ENCODE peak calls at places on chromosomes 12 and 14, in six cellular contexts. A is PC-9, Z is RWPE2, P is mesendoderm, L is right lobe of liver, T is mucosa of descending colon. I is an unnamed sample.

GRCh38 chr12:116718578-116719454 is 19.1 kb downstream of the SPRING1 start:
- DNase-seq in T (no peak), P (no peak), A (peak; percentile 65), L (no peak), Z (no peak), I (no peak)

GRCh38 chr14:100568998-100569733 is 18.1 kb downstream of the BEGAIN start:
- DNase-seq in Z (no peak), T (no peak), L (no peak), A (no peak), P (no peak), I (no peak)

GRCh38 chr14:52723514-52724359 is 6.2 kb upstream of the STYX start:
- DNase-seq in T (no peak), A (no peak), Z (no peak), L (no peak), P (no peak), I (no peak)

GRCh38 chr14:61103541-61104339 is 122.7 kb downstream of the SLC38A6 start:
- DNase-seq in A (peak; percentile 85), T (peak; percentile 15), L (no peak), Z (peak; percentile 92), P (peak; percentile 93), I (no peak)

GRCh38 chr14:106625181-106625580 is 1098.8 kb downstream of the TMEM121 start:
- DNase-seq in T (no peak), A (no peak), Z (no peak), P (no peak), L (no peak), I (no peak)

GRCh38 chr14:26138764-26139445 is 458.9 kb downstream of the NOVA1 start:
- DNase-seq in P (no peak), T (no peak), L (no peak), A (no peak), Z (no peak), I (no peak)

GRCh38 chr12:59046763-59047534 is 126.6 kb upstream of the LRIG3 start:
- DNase-seq in T (no peak), L (no peak), P (no peak), A (no peak), Z (peak; percentile 45), I (no peak)

GRCh38 chr12:118549506-118550109 is 173.3 kb downstream of the SUDS3 start:
- DNase-seq in A (no peak), L (no peak), P (peak; percentile 7), T (no peak), Z (no peak), I (no peak)

GRCh38 chr12:57868870-57869609 is 22.5 kb upstream of the CTDSP2 start:
- DNase-seq in L (no peak), Z (no peak), T (no peak), P (no peak), A (no peak), I (peak; percentile 85)

GRCh38 chr14:65840118-65840751 is 427.7 kb downstream of the FUT8 start:
- DNase-seq in T (no peak), L (no peak), Z (no peak), P (no peak), A (no peak), I (no peak)

GRCh38 chr14:78863143-78863542 is 693.0 kb downstream of the NRXN3 start:
- DNase-seq in L (no peak), P (peak; percentile 69), T (peak; percentile 43), A (peak; percentile 46), Z (no peak), I (no peak)

GRCh38 chr14:102351023-102351422 is 11.7 kb downstream of the CINP start:
- DNase-seq in P (no peak), A (peak; percentile 10), Z (no peak), L (no peak), T (no peak), I (no peak)

GRCh38 chr12:2526371-2526770 is 268.4 kb upstream of the FKBP4 start:
- DNase-seq in Z (no peak), A (no peak), L (no peak), P (no peak), T (peak; percentile 56), I (no peak)

GRCh38 chr12:62891805-62892549 is 43.0 kb downstream of the PPM1H start:
- DNase-seq in P (no peak), L (no peak), Z (no peak), T (no peak), A (peak; percentile 77), I (no peak)

GRCh38 chr12:53063708-53064612 is 14.1 kb downstream of the TNS2 start:
- DNase-seq in A (no peak), Z (no peak), P (no peak), T (no peak), L (no peak), I (no peak)

GRCh38 chr12:12051668-12052067 is 19.1 kb upstream of the BCL2L14 start:
- DNase-seq in T (no peak), Z (no peak), A (no peak), P (no peak), L (no peak), I (no peak)

GRCh38 chr12:53172352-53172751 is 8.2 kb upstream of the ZNF740 start:
- DNase-seq in T (no peak), P (no peak), L (peak; percentile 31), A (no peak), Z (no peak), I (peak; percentile 44)

GRCh38 chr12:89663577-89664357 is 44.9 kb downstream of the ATP2B1 start:
- DNase-seq in P (no peak), T (no peak), A (peak; percentile 73), Z (no peak), L (no peak), I (peak; percentile 23)

GRCh38 chr14:67319142-67319541 is 40.5 kb downstream of the ATP6V1D start:
- DNase-seq in T (no peak), Z (no peak), A (peak; percentile 77), P (no peak), L (no peak), I (no peak)

GRCh38 chr14:53996041-53996440 is 39.4 kb upstream of the BMP4 start:
- DNase-seq in T (no peak), P (no peak), A (no peak), Z (no peak), L (no peak), I (no peak)

GRCh38 chr12:55932546-55932919 is 1.6 kb downstream of the DGKA start:
- DNase-seq in A (no peak), P (no peak), L (no peak), T (peak; percentile 58), Z (no peak), I (no peak)

GRCh38 chr12:15558915-15559528 is 230.2 kb downstream of the EPS8 start:
- DNase-seq in L (no peak), T (no peak), Z (no peak), P (no peak), A (no peak), I (no peak)

GRCh38 chr12:9347328-9348127 is 139.3 kb upstream of the PZP start:
- DNase-seq in L (no peak), P (no peak), T (no peak), Z (peak; percentile 48), A (no peak), I (no peak)

GRCh38 chr12:111426341-111427185 is 20.8 kb downstream of the SH2B3 start:
- DNase-seq in T (peak; percentile 66), A (no peak), P (no peak), Z (no peak), L (no peak), I (no peak)
- H3K4me1 ChIP-seq in T (peaks cover 55% of the 10 kb centered on the region), A (peaks cover 32% of the 10 kb centered on the region), P (no peaks in the 10 kb centered on the region), Z (peaks cover 23% of the 10 kb centered on the region), L (peaks cover 15% of the 10 kb centered on the region), I (peaks cover 9% of the 10 kb centered on the region)

GRCh38 chr14:38248629-38249028 is 7.3 kb downstream of the CLEC14A start:
- DNase-seq in L (no peak), Z (no peak), T (no peak), A (no peak), P (peak; percentile 45), I (peak; percentile 21)
- H3K4me3 ChIP-seq in L (no peak overlapping the region), Z (no peak overlapping the region), T (no peak overlapping the region), A (no peak overlapping the region), P (no peak overlapping the region), I (no peak overlapping the region)

DNA sequence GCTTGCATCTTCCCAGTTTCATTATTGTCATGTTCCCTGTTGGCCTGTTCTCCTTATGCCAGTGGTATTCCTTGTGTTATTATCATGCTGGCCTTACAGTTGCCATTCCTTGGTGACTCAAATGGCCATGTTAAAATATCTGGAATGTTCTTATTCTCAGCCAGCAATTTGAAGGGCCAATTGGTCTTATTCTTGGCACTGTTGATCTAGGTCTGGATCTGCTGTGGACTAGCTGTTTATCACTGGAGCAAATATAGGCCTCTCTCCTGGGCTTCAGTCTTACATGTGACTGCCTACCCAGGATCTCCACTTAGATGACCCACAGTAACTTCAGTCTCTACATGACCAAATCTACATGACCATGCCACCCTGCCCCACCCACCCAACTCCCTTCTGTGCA is 5.4 kb downstream of the CIPC start:
- DNase-seq in L (no peak), P (no peak), A (no peak), T (no peak), Z (no peak), I (no peak)
- H3K4me1 ChIP-seq in L (no peaks in the 10 kb centered on the region), P (peaks cover 10% of the 10 kb centered on the region), A (peaks cover 11% of the 10 kb centered on the region), T (peaks cover 41% of the 10 kb centered on the region), Z (peaks cover 8% of the 10 kb centered on the region), I (peaks cover 3% of the 10 kb centered on the region)

GRCh38 chr14:22845103-22845394 is 8.7 kb downstream of the MMP14 start:
- DNase-seq in A (no peak), L (no peak), P (no peak), T (no peak), Z (no peak), I (no peak)

GRCh38 chr14:22845821-22846625 is 9.6 kb downstream of the MMP14 start:
- DNase-seq in P (no peak), L (no peak), T (no peak), A (no peak), Z (no peak), I (no peak)

GRCh38 chr14:22842211-22843122 is 6.1 kb downstream of the MMP14 start:
- DNase-seq in P (no peak), A (no peak), Z (peak; percentile 55), T (no peak), L (no peak), I (no peak)

GRCh38 chr14:22843123-22843925 is 6.9 kb downstream of the MMP14 start:
- DNase-seq in T (no peak), P (no peak), A (no peak), Z (peak; percentile 41), L (no peak), I (no peak)

DNA sequence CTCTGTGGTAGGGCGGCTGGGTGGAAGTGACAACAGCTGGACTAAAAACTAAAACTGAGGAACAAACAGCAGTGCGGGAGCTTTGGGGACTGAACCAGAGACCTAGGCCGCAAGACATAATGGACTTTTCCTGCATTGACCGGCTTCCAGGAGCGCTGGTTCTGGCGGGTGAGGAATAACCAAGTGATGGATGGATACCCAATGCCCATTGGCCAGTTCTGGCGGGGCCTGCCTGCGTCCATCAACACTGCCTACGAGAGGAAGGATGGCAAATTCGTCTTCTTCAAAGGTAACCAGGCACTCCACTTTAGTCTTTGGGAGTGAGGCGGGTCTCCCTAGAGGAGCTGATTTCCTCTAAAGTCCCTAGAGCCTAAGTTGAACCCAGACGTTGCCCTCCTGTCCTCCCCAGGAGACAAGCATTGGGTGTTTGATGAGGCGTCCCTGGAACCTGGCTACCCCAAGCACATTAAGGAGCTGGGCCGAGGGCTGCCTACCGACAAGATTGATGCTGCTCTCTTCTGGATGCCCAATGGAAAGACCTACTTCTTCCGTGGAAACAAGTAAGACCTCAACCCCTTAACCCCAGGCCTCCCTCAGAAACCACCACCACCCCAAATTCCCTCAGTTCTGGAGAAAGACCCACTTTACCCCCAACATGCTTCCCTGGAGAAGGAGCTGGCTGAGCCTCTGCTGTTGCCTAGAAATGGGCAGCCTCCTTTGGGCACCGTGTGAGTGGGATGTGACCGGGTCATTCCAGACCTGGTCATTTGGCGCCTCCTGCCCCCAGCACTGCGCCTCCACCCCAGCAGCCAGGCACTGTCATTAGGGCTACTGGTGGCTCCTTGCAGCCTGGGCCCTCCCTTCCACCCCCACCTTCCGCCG is 8.1 kb downstream of the MMP14 start:
- DNase-seq in A (no peak), P (no peak), L (no peak), T (no peak), Z (no peak), I (no peak)
- H3K4me3 ChIP-seq in A (no peak overlapping the region), P (no peak overlapping the region), L (no peak overlapping the region), T (no peak overlapping the region), Z (no peak overlapping the region), I (no peak overlapping the region)